ENCODE peak calls at places on chromosome 13, in eight cellular contexts. A is T-helper 1 cell; O is anterior cingulate cortex; R is stimulated activated CD4-positive, alpha-beta T cell treated with anti-CD3 and anti-CD28 coated beads, TNF-alpha, amount 100 ng/mL, for 4 hours; K is AG04450; D is DMS153; W is dermis blood vessel endothelial cell; H is small intestine. J is an unnamed sample.

GRCh38 chr13:51832471-51833152 is 12.4 kb downstream of the TMEM272 start:
- DNase-seq in W (peak; percentile 33), K (no peak), A (no peak), R (no peak), O (no peak), D (no peak), H (no peak), J (no peak)

GRCh38 chr13:77674802-77675201 is 22.7 kb upstream of the SLAIN1 start:
- DNase-seq in R (no peak), W (no peak), H (no peak), O (no peak), D (no peak), K (no peak), A (no peak), J (no peak)

GRCh38 chr13:103328899-103329298 is 262.7 kb upstream of the SLC10A2 start:
- DNase-seq in H (no peak), K (no peak), D (no peak), O (no peak), R (no peak), A (no peak), W (no peak), J (no peak)

GRCh38 chr13:98346904-98347636 is 170.0 kb upstream of the RNF113B start:
- DNase-seq in A (no peak), H (no peak), W (no peak), O (no peak), K (no peak), D (no peak), R (no peak), J (no peak)

GRCh38 chr13:39935155-39935554 is 279.7 kb downstream of the COG6 start:
- DNase-seq in K (no peak), W (no peak), R (no peak), O (no peak), A (no peak), H (no peak), D (no peak), J (no peak)

GRCh38 chr13:82747331-82747730 is 1134.9 kb downstream of the SLITRK1 start:
- DNase-seq in R (no peak), K (no peak), W (no peak), H (no peak), D (no peak), O (no peak), A (no peak), J (no peak)

GRCh38 chr13:113632706-113633484 is 25.1 kb downstream of the ATP4B start:
- DNase-seq in K (no peak), W (no peak), H (no peak), R (no peak), D (no peak), A (no peak), O (no peak), J (no peak)

GRCh38 chr13:39037410-39037879 is 444 bp downstream of the PROSER1 start:
- DNase-seq in W (no peak), R (no peak), K (no peak), D (no peak), A (no peak), O (no peak), H (peak; percentile 72), J (no peak)

GRCh38 chr13:79267560-79267959 is 138.5 kb downstream of the RBM26 start:
- DNase-seq in H (no peak), A (no peak), O (no peak), W (no peak), R (no peak), D (no peak), K (no peak), J (no peak)

GRCh38 chr13:91280806-91281205 is 66.7 kb upstream of the MIR17HG start:
- DNase-seq in D (no peak), H (no peak), O (no peak), W (peak; percentile 35), A (no peak), R (no peak), K (no peak), J (no peak)

GRCh38 chr13:84606616-84607015 is 724.3 kb upstream of the SLITRK1 start:
- DNase-seq in D (no peak), K (no peak), W (no peak), O (no peak), H (no peak), R (no peak), A (no peak), J (no peak)

GRCh38 chr13:36766295-36766694 is 52.7 kb upstream of the RFXAP start:
- DNase-seq in H (no peak), D (no peak), A (no peak), K (no peak), W (no peak), R (no peak), O (no peak), J (no peak)

GRCh38 chr13:49657241-49657641 is 28.9 kb downstream of the ARL11 start:
- DNase-seq in R (no peak), O (no peak), K (no peak), A (no peak), D (no peak), H (no peak), W (no peak), J (no peak)

GRCh38 chr13:66618702-66619101 is 611.4 kb downstream of the PCDH9 start:
- DNase-seq in A (no peak), K (peak; percentile 11), O (no peak), R (no peak), W (peak; percentile 69), H (no peak), D (peak; percentile 12), J (no peak)

GRCh38 chr13:94557836-94558235 is 38.1 kb downstream of the TGDS start:
- DNase-seq in A (no peak), O (no peak), R (no peak), W (no peak), K (no peak), H (no peak), D (no peak), J (no peak)

GRCh38 chr13:111483621-111483987 is 163.2 kb downstream of the TEX29 start:
- DNase-seq in D (no peak), A (no peak), K (no peak), O (no peak), R (no peak), W (no peak), H (no peak), J (no peak)

GRCh38 chr13:94408300-94409036 is 71.0 kb downstream of the DCT start:
- DNase-seq in W (no peak), K (no peak), O (no peak), A (no peak), H (no peak), R (no peak), D (no peak), J (no peak)

GRCh38 chr13:23440821-23441608 is 7.5 kb upstream of the SACS start:
- DNase-seq in A (no peak), D (no peak), W (no peak), H (no peak), R (no peak), K (no peak), O (no peak), J (no peak)

GRCh38 chr13:41981961-41982723 is 21.2 kb upstream of the VWA8 start:
- DNase-seq in H (no peak), D (no peak), K (no peak), O (no peak), R (no peak), A (no peak), W (no peak), J (no peak)

GRCh38 chr13:94470126-94470525 is 9.4 kb downstream of the DCT start:
- DNase-seq in H (no peak), W (no peak), A (no peak), K (no peak), R (no peak), D (no peak), O (no peak), J (no peak)

GRCh38 chr13:27000686-27001085 is 170.9 kb downstream of the USP12 start:
- DNase-seq in H (no peak), D (no peak), A (no peak), O (no peak), K (no peak), W (no peak), R (no peak), J (no peak)

GRCh38 chr13:105778196-105778595 is 757.3 kb downstream of the EFNB2 start:
- DNase-seq in O (no peak), K (no peak), H (no peak), A (no peak), D (no peak), W (no peak), R (no peak), J (no peak)

GRCh38 chr13:112759053-112759452 is 69.2 kb downstream of the ATP11A start:
- DNase-seq in D (no peak), R (no peak), O (no peak), H (no peak), K (no peak), W (no peak), A (no peak), J (no peak)

GRCh38 chr13:45953082-45953481 is 99.5 kb downstream of the ZC3H13 start:
- DNase-seq in K (no peak), A (no peak), D (no peak), O (no peak), H (no peak), R (no peak), W (no peak), J (no peak)

GRCh38 chr13:31068119-31068423 is 93.6 kb downstream of the HSPH1 start:
- DNase-seq in K (no peak), W (no peak), A (no peak), R (no peak), O (no peak), D (no peak), H (no peak), J (no peak)

GRCh38 chr13:66367356-66367755 is 862.8 kb downstream of the PCDH9 start:
- DNase-seq in W (no peak), D (no peak), O (no peak), A (no peak), K (peak; percentile 3), H (no peak), R (no peak), J (no peak)

GRCh38 chr13:100765021-100765420 is 90.4 kb upstream of the TMTC4 start:
- DNase-seq in K (no peak), O (no peak), D (no peak), R (no peak), A (no peak), W (no peak), H (no peak), J (no peak)

GRCh38 chr13:77168232-77168631 is 141.3 kb upstream of the FBXL3 start:
- DNase-seq in H (peak; percentile 38), O (no peak), D (no peak), R (no peak), A (no peak), K (no peak), W (no peak), J (no peak)

GRCh38 chr13:41670873-41671443 is 213.6 kb downstream of the RGCC start:
- DNase-seq in A (no peak), H (no peak), R (no peak), K (no peak), D (no peak), O (no peak), W (no peak), J (no peak)

GRCh38 chr13:32989331-32989730 is 26.9 kb upstream of the KL start:
- DNase-seq in W (no peak), R (no peak), K (no peak), H (no peak), D (no peak), A (no peak), O (no peak), J (no peak)